ENCODE peak calls at places on chromosomes 1 and 21, in five cellular contexts. One of them, this sample, is unnamed.

GRCh38 chr1:6143392-6143791 is 36.7 kb downstream of the CHD5 start:
- DNase-seq in suprapubic skin: no peak
- DNase-seq in vagina: no peak
- DNase-seq in upper lobe of left lung: no peak
- DNase-seq in HCT116: no peak
- DNase-seq in this sample: no peak

GRCh38 chr1:8752921-8753713 is 64.3 kb downstream of the RERE start:
- DNase-seq in suprapubic skin: no peak
- DNase-seq in vagina: no peak
- DNase-seq in upper lobe of left lung: no peak
- DNase-seq in HCT116: no peak
- DNase-seq in this sample: no peak

GRCh38 chr1:214224605-214225354 is 56.2 kb upstream of the SMYD2 start:
- DNase-seq in suprapubic skin: no peak
- DNase-seq in vagina: no peak
- DNase-seq in upper lobe of left lung: no peak
- DNase-seq in HCT116: no peak
- DNase-seq in this sample: no peak

GRCh38 chr1:226656601-226657277 is 82.3 kb downstream of the ITPKB start:
- DNase-seq in suprapubic skin: no peak
- DNase-seq in vagina: no peak
- DNase-seq in upper lobe of left lung: no peak
- DNase-seq in HCT116: no peak
- DNase-seq in this sample: no peak

GRCh38 chr1:121566346-121566745 is 381.6 kb downstream of the SRGAP2C start:
- DNase-seq in suprapubic skin: no peak
- DNase-seq in vagina: no peak
- DNase-seq in upper lobe of left lung: no peak
- DNase-seq in HCT116: no peak
- DNase-seq in this sample: no peak

GRCh38 chr1:7221823-7222462 is 436.7 kb downstream of the CAMTA1 start:
- DNase-seq in suprapubic skin: no peak
- DNase-seq in vagina: no peak
- DNase-seq in upper lobe of left lung: no peak
- DNase-seq in HCT116: no peak
- DNase-seq in this sample: peak; percentile 85

GRCh38 chr1:218171302-218171893 is 113.7 kb upstream of the RRP15 start:
- DNase-seq in suprapubic skin: no peak
- DNase-seq in vagina: no peak
- DNase-seq in upper lobe of left lung: no peak
- DNase-seq in HCT116: peak; percentile 24
- DNase-seq in this sample: no peak

GRCh38 chr1:89060091-89060490 is 4.9 kb downstream of the GBP1 start:
- DNase-seq in suprapubic skin: no peak
- DNase-seq in vagina: no peak
- DNase-seq in upper lobe of left lung: no peak
- DNase-seq in HCT116: no peak
- DNase-seq in this sample: no peak

GRCh38 chr21:36511484-36512227 is 31.7 kb upstream of the CLDN14 start:
- DNase-seq in suprapubic skin: no peak
- DNase-seq in vagina: no peak
- DNase-seq in upper lobe of left lung: no peak
- DNase-seq in HCT116: no peak
- DNase-seq in this sample: no peak

GRCh38 chr1:21909787-21910503 is 27.2 kb downstream of the HSPG2 start:
- DNase-seq in suprapubic skin: no peak
- DNase-seq in vagina: no peak
- DNase-seq in upper lobe of left lung: no peak
- DNase-seq in HCT116: no peak
- DNase-seq in this sample: no peak
- TF ChIP-seq POLR2AphosphoS5 in suprapubic skin: no peak
- TF ChIP-seq POLR2AphosphoS5 in vagina: no peak
- TF ChIP-seq POLR2AphosphoS5 in upper lobe of left lung: no peak
- TF ChIP-seq POLR2AphosphoS5 in HCT116: no peak
- TF ChIP-seq POLR2AphosphoS5 in this sample: peak; percentile 62

DNA sequence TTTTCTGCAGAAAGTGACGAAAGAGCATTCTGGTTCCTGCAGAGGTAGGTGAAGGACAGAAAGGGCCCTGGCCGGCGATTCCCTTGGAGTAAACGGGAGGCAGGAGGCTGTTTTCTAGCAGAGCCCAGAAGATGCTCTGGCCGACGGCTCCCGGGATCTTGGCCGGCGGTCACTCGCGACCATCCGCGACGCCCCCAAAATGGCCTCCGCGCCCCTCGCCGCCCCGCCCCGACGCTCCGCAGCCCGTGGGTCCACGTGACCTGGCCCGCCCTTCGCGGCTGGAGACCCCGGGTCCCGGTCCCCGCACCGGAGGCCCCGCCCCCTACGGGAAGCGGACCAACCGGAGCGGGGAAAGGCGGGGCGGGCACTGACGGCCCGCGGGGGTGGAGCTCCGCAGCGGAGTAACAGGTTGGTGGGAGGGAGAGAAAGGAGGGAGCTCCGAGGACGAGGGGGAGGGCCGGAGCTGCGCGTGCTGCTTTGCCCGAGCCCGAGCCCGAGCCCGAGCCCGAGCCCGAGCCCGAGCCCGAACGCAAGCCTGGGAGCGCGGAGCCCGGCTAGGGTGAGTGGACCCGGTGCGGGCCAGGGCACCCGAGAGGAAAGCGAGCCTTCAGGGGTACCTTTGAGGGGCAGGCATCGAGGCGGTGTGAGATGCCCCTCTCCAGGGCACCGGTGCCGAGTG is at the start of gene CGN:
- DNase-seq in suprapubic skin: peak; percentile 89
- DNase-seq in vagina: no peak
- DNase-seq in upper lobe of left lung: peak; percentile 96
- DNase-seq in HCT116: no peak
- DNase-seq in this sample: peak; percentile 93
- TF ChIP-seq POLR2AphosphoS5 in suprapubic skin: no peak
- TF ChIP-seq POLR2AphosphoS5 in vagina: no peak
- TF ChIP-seq POLR2AphosphoS5 in upper lobe of left lung: no peak
- TF ChIP-seq POLR2AphosphoS5 in HCT116: peak; percentile 39
- TF ChIP-seq POLR2AphosphoS5 in this sample: peak; percentile 44

DNA sequence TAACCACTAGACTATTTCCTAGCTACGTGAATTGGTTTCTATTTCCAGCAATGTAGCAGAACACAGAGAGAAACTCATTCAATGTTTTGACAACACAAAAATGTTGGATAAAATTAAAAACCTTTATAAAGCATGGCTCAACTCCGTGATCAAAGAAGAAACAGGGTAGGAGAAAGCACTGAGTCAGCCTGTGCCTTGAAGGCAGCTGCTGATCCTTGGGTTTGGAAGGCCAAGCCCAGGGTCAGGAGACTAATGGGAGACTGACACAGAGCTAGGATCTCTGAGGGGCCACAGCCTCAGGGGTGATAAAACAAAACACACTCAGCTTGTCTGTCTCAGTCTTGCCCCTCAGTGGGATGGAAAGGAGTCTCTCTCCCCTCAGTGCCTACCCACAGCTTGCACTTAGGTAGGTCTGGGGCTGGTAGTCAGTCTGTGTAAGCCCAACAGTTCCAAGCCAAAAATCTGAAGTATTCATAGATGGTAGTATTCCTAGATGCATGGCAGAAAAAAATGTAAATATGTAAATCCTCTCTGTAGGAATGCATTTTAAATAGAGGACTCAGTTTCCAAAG is 53.3 kb downstream of the B3GALNT2 start:
- DNase-seq in suprapubic skin: no peak
- DNase-seq in vagina: no peak
- DNase-seq in upper lobe of left lung: no peak
- DNase-seq in HCT116: no peak
- DNase-seq in this sample: no peak
- TF ChIP-seq POLR2AphosphoS5 in suprapubic skin: no peak
- TF ChIP-seq POLR2AphosphoS5 in vagina: no peak
- TF ChIP-seq POLR2AphosphoS5 in upper lobe of left lung: no peak
- TF ChIP-seq POLR2AphosphoS5 in HCT116: no peak
- TF ChIP-seq POLR2AphosphoS5 in this sample: no peak

GRCh38 chr1:204299828-204300365 is 59.8 kb downstream of the PLEKHA6 start:
- DNase-seq in suprapubic skin: no peak
- DNase-seq in vagina: no peak
- DNase-seq in upper lobe of left lung: no peak
- DNase-seq in HCT116: no peak
- DNase-seq in this sample: no peak
- TF ChIP-seq POLR2AphosphoS5 in suprapubic skin: no peak
- TF ChIP-seq POLR2AphosphoS5 in vagina: no peak
- TF ChIP-seq POLR2AphosphoS5 in upper lobe of left lung: no peak
- TF ChIP-seq POLR2AphosphoS5 in HCT116: no peak
- TF ChIP-seq POLR2AphosphoS5 in this sample: no peak

GRCh38 chr1:234920843-234921140 is 207.8 kb downstream of the TOMM20 start:
- DNase-seq in suprapubic skin: no peak
- DNase-seq in vagina: no peak
- DNase-seq in upper lobe of left lung: no peak
- DNase-seq in HCT116: no peak
- DNase-seq in this sample: no peak

GRCh38 chr1:234920136-234920842 is 208.3 kb downstream of the TOMM20 start:
- DNase-seq in suprapubic skin: no peak
- DNase-seq in vagina: no peak
- DNase-seq in upper lobe of left lung: peak; percentile 24
- DNase-seq in HCT116: no peak
- DNase-seq in this sample: no peak

GRCh38 chr1:234917495-234918188 is 211.0 kb downstream of the TOMM20 start:
- DNase-seq in suprapubic skin: no peak
- DNase-seq in vagina: no peak
- DNase-seq in upper lobe of left lung: peak; percentile 60
- DNase-seq in HCT116: no peak
- DNase-seq in this sample: no peak

GRCh38 chr1:234918216-234918841 is 210.3 kb downstream of the TOMM20 start:
- DNase-seq in suprapubic skin: no peak
- DNase-seq in vagina: no peak
- DNase-seq in upper lobe of left lung: peak; percentile 32
- DNase-seq in HCT116: no peak
- DNase-seq in this sample: no peak

DNA sequence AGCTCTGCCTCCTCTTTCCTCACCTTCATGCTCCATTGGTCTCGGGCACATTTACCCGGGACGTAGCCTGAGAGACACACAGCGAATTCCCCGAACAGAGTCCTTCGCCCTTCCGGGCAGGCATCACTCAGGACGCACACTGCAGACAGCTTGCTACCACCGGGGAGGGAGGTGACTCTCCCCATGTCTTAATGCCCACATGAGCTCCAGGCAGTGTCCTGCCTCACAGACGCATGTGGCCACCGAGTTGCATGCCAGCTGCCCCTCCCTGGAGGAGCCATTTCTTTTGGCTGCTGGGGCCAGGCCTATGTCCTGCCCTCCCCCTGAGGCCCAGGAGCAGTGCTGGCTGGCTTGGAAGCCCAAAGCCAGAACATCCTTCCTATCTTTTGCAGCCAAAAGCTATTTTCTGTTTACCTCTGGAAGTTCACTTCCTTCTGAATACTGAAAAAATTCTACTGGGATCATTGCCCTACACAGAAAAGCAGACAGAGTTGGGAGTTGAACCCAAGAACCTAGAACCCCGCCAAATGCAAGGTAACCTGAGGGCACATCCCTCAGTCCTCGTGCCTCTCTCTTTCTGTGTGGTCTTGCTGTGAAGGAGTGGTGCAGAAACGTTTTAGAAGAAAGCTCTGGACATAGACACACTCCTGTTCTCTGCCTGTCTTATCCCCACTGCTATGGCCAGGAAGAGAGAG is 209.4 kb downstream of the TOMM20 start:
- DNase-seq in suprapubic skin: peak; percentile 86
- DNase-seq in vagina: no peak
- DNase-seq in upper lobe of left lung: peak; percentile 21
- DNase-seq in HCT116: no peak
- DNase-seq in this sample: no peak
- TF ChIP-seq POLR2AphosphoS5 in suprapubic skin: peak; percentile 18
- TF ChIP-seq POLR2AphosphoS5 in vagina: peak; percentile 68
- TF ChIP-seq POLR2AphosphoS5 in upper lobe of left lung: peak; percentile 35
- TF ChIP-seq POLR2AphosphoS5 in HCT116: no peak
- TF ChIP-seq POLR2AphosphoS5 in this sample: peak; percentile 50

DNA sequence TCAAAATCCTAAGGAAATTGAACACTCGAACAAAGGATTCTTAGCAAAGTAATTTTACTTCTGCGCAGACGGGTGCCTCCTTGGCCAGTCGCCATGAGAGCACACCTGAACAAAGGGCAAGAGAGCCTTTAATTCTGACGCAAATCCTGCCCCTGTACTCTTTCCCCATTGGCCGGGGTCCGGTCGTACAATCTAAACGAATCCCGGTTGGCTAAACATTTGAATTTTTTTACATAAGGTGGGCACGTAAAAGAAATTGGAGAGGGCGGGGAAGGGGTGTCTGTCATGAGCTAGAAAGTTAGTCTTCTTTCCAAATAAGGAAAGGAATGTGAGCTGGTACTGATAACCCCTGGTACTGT is 8.2 kb upstream of the IL22RA1 start:
- DNase-seq in suprapubic skin: peak; percentile 21
- DNase-seq in vagina: no peak
- DNase-seq in upper lobe of left lung: no peak
- DNase-seq in HCT116: no peak
- DNase-seq in this sample: no peak
- TF ChIP-seq POLR2AphosphoS5 in suprapubic skin: no peak
- TF ChIP-seq POLR2AphosphoS5 in vagina: no peak
- TF ChIP-seq POLR2AphosphoS5 in upper lobe of left lung: no peak
- TF ChIP-seq POLR2AphosphoS5 in HCT116: no peak
- TF ChIP-seq POLR2AphosphoS5 in this sample: no peak

GRCh38 chr21:43925096-43925481 is 60.1 kb downstream of the AGPAT3 start:
- DNase-seq in suprapubic skin: no peak
- DNase-seq in vagina: no peak
- DNase-seq in upper lobe of left lung: peak; percentile 51
- DNase-seq in HCT116: no peak
- DNase-seq in this sample: no peak

GRCh38 chr21:43923391-43923790 is 58.4 kb downstream of the AGPAT3 start:
- DNase-seq in suprapubic skin: no peak
- DNase-seq in vagina: no peak
- DNase-seq in upper lobe of left lung: no peak
- DNase-seq in HCT116: no peak
- DNase-seq in this sample: no peak

GRCh38 chr21:43922949-43923348 is 57.9 kb downstream of the AGPAT3 start:
- DNase-seq in suprapubic skin: no peak
- DNase-seq in vagina: no peak
- DNase-seq in upper lobe of left lung: peak; percentile 42
- DNase-seq in HCT116: no peak
- DNase-seq in this sample: no peak

GRCh38 chr21:43925609-43926008 is 60.6 kb downstream of the AGPAT3 start:
- DNase-seq in suprapubic skin: no peak
- DNase-seq in vagina: no peak
- DNase-seq in upper lobe of left lung: peak; percentile 66
- DNase-seq in HCT116: no peak
- DNase-seq in this sample: no peak

DNA sequence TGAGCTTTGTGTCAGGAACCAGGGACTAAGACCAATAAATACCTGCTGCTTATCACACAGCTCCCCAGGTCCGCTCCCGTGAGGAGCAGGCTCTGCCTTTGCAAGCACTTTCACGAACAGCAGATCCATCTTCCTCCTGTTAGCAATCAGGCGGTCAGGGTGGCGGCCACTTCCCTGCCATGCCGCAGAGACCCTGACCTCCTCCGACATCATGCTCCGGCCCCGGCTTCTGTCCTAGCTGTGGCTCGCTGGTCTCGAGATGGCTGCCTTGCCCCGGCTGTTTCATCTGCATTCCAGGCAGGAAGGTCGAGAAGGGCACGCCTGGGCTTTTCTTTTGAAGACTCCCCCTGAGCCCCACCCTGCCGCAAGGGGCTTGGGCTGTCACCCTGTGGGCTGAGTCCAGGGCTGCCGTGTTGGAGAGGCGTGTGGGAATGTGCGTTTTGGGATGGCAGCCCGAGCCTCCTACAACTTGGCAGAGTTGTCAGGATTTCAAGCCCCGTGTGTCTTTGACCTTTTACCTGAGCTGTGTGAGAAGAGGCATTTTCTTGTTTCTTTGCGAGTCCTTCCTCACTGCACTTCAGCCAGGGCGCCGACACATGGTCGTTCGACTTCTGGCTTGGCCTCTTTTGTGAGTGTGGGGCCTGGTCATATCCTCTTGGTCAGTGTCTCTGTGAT is 59.5 kb downstream of the AGPAT3 start:
- DNase-seq in suprapubic skin: no peak
- DNase-seq in vagina: no peak
- DNase-seq in upper lobe of left lung: peak; percentile 68
- DNase-seq in HCT116: no peak
- DNase-seq in this sample: no peak
- TF ChIP-seq POLR2AphosphoS5 in suprapubic skin: no peak
- TF ChIP-seq POLR2AphosphoS5 in vagina: no peak
- TF ChIP-seq POLR2AphosphoS5 in upper lobe of left lung: no peak
- TF ChIP-seq POLR2AphosphoS5 in HCT116: no peak
- TF ChIP-seq POLR2AphosphoS5 in this sample: no peak

This sample was measured in esophagus muscularis mucosa.